ENCODE peak calls at places on chromosomes 1 and 21, in eight cellular contexts. O is heart left ventricle, R is aorta, P is hippocampal formation, L is AG09319, D is GM12892, A is caudate nucleus, Y is astrocyte of the spinal cord. Z is an unnamed sample.

GRCh38 chr21:43916691-43917514 is 51.9 kb downstream of the AGPAT3 start:
- DNase-seq in Y (no peak), O (no peak), L (no peak), A (no peak), D (peak), P (no peak), R (no peak), Z (no peak)

GRCh38 chr1:84375965-84376910 is 22.0 kb upstream of the DNASE2B start:
- DNase-seq in L (no peak), O (no peak), P (no peak), D (no peak), R (no peak), Y (no peak), A (no peak), Z (no peak)

GRCh38 chr1:180117764-180118116 is 36.9 kb upstream of the QSOX1 start:
- DNase-seq in P (no peak), A (no peak), D (no peak), Y (peak), R (no peak), L (no peak), O (no peak), Z (no peak)

GRCh38 chr1:182493063-182493462 is 43.1 kb downstream of the RGSL1 start:
- DNase-seq in L (no peak), Y (no peak), D (no peak), R (no peak), O (no peak), P (no peak), A (no peak), Z (no peak)

GRCh38 chr1:201059871-201060555 is 36.5 kb upstream of the KIF21B start:
- DNase-seq in O (no peak), L (no peak), D (no peak), R (no peak), Y (no peak), A (no peak), P (no peak), Z (no peak)

GRCh38 chr1:238334170-238334569 is 443.4 kb upstream of the ZP4 start:
- DNase-seq in D (no peak), O (no peak), Y (no peak), L (no peak), R (no peak), A (no peak), P (no peak), Z (no peak)

GRCh38 chr1:154342836-154343472 is 17.6 kb downstream of the ATP8B2 start:
- DNase-seq in A (peak), Y (no peak), P (no peak), D (no peak), L (no peak), R (no peak), O (no peak), Z (no peak)

GRCh38 chr1:85283475-85284199 is 7.2 kb upstream of the BCL10 start:
- DNase-seq in A (no peak), O (no peak), D (no peak), P (no peak), R (no peak), L (no peak), Y (no peak), Z (no peak)

GRCh38 chr1:85091647-85092295 is 43.5 kb upstream of the MCOLN3 start:
- DNase-seq in O (no peak), P (no peak), L (no peak), D (no peak), R (no peak), Y (no peak), A (no peak), Z (no peak)

GRCh38 chr1:212688338-212689047 is 11.1 kb downstream of the BATF3 start:
- DNase-seq in A (no peak), R (no peak), O (no peak), Y (no peak), L (no peak), P (no peak), D (no peak), Z (no peak)

GRCh38 chr1:213399695-213400094 is 348.7 kb downstream of the RPS6KC1 start:
- DNase-seq in R (no peak), Y (no peak), A (no peak), P (no peak), D (no peak), O (peak), L (no peak), Z (no peak)

GRCh38 chr1:43864111-43865045 is 69.2 kb upstream of the ARTN start:
- DNase-seq in Y (no peak), L (no peak), A (no peak), R (no peak), O (no peak), P (no peak), D (no peak), Z (no peak)

GRCh38 chr1:165234149-165234548 is 122.4 kb downstream of the LMX1A start:
- DNase-seq in R (no peak), O (no peak), D (no peak), L (no peak), A (no peak), Y (no peak), P (no peak), Z (no peak)

GRCh38 chr1:207826557-207827487 is 75.0 kb downstream of the CD46 start:
- DNase-seq in A (no peak), P (no peak), O (no peak), R (no peak), L (no peak), D (no peak), Y (no peak), Z (no peak)

GRCh38 chr1:79364896-79365295 is 358.4 kb upstream of the ADGRL4 start:
- DNase-seq in L (no peak), O (no peak), D (no peak), P (no peak), R (no peak), A (no peak), Y (no peak), Z (no peak)

GRCh38 chr1:40803902-40804301 is 20.3 kb downstream of the KCNQ4 start:
- DNase-seq in P (no peak), R (no peak), O (no peak), D (no peak), Y (no peak), L (no peak), A (no peak), Z (no peak)

GRCh38 chr1:76288758-76289483 is 214.4 kb downstream of the ST6GALNAC3 start:
- DNase-seq in Y (no peak), P (no peak), L (no peak), O (no peak), R (no peak), D (no peak), A (no peak), Z (no peak)

GRCh38 chr1:154862927-154863701 is 7.0 kb downstream of the KCNN3 start:
- DNase-seq in D (no peak), L (no peak), P (no peak), A (no peak), Y (no peak), R (no peak), O (no peak), Z (no peak)

GRCh38 chr1:229432116-229432461 is 1.8 kb downstream of the ACTA1 start:
- DNase-seq in P (no peak), D (no peak), O (no peak), L (no peak), R (no peak), A (no peak), Y (no peak), Z (no peak)

GRCh38 chr1:207825719-207826556 is 74.1 kb downstream of the CD46 start:
- DNase-seq in L (peak), D (peak), R (peak), Y (peak), A (peak), O (peak), P (peak), Z (no peak)

GRCh38 chr1:31879981-31880608 is 58.1 kb downstream of the PTP4A2 start:
- DNase-seq in O (no peak), P (no peak), A (no peak), D (no peak), R (no peak), L (no peak), Y (no peak), Z (no peak)

GRCh38 chr1:112359961-112360767 is 35.9 kb upstream of the CTTNBP2NL start:
- DNase-seq in R (peak), O (peak), D (no peak), L (peak), A (no peak), P (no peak), Y (peak), Z (peak)

GRCh38 chr1:28888915-28889314 is 25.5 kb upstream of the EPB41 start:
- DNase-seq in Y (no peak), A (no peak), L (no peak), D (no peak), R (no peak), P (no peak), O (no peak), Z (no peak)

GRCh38 chr1:156931553-156931952 is 11.1 kb downstream of the LRRC71 start:
- DNase-seq in Y (peak), L (no peak), R (peak), D (no peak), A (no peak), O (no peak), P (no peak), Z (no peak)